ENCODE peak calls at places on chromosomes 4 and X, in eight cellular contexts. One of them, this sample, is unnamed.

GRCh38 chr4:63717384-63717783 is 691.9 kb downstream of the TECRL start:
- DNase-seq in Caco-2: no peak
- DNase-seq in A673: peak; percentile 0
- DNase-seq in left lung: no peak
- DNase-seq in cardiac fibroblast: peak; percentile 14
- DNase-seq in GM12865: peak; percentile 4
- DNase-seq in CD8-positive, alpha-beta T cell: no peak
- DNase-seq in endothelial cell: no peak
- DNase-seq in this sample: peak; percentile 5

GRCh38 chrX:1325515-1326116 is 11.0 kb upstream of the IL3RA start:
- DNase-seq in Caco-2: no peak
- DNase-seq in A673: no peak
- DNase-seq in left lung: no peak
- DNase-seq in cardiac fibroblast: no peak
- DNase-seq in GM12865: peak; percentile 65
- DNase-seq in CD8-positive, alpha-beta T cell: no peak
- DNase-seq in endothelial cell: no peak
- DNase-seq in this sample: no peak

GRCh38 chr4:123701046-123701445 is 304.5 kb downstream of the SPRY1 start:
- DNase-seq in Caco-2: no peak
- DNase-seq in A673: no peak
- DNase-seq in left lung: no peak
- DNase-seq in cardiac fibroblast: peak; percentile 71
- DNase-seq in GM12865: no peak
- DNase-seq in CD8-positive, alpha-beta T cell: no peak
- DNase-seq in endothelial cell: no peak
- DNase-seq in this sample: no peak

GRCh38 chr4:26020083-26020668 is 106.2 kb downstream of the SMIM20 start:
- DNase-seq in Caco-2: no peak
- DNase-seq in A673: no peak
- DNase-seq in left lung: peak; percentile 39
- DNase-seq in cardiac fibroblast: peak; percentile 73
- DNase-seq in GM12865: no peak
- DNase-seq in CD8-positive, alpha-beta T cell: no peak
- DNase-seq in endothelial cell: no peak
- DNase-seq in this sample: peak; percentile 39

GRCh38 chrX:132023117-132023895 is at the start of gene STK26:
- DNase-seq in Caco-2: peak; percentile 79
- DNase-seq in A673: peak; percentile 88
- DNase-seq in left lung: peak; percentile 77
- DNase-seq in cardiac fibroblast: peak; percentile 71
- DNase-seq in GM12865: peak; percentile 83
- DNase-seq in CD8-positive, alpha-beta T cell: peak; percentile 75
- DNase-seq in endothelial cell: peak; percentile 71
- DNase-seq in this sample: peak; percentile 61

GRCh38 chr4:98938386-98938785 is 9.5 kb upstream of the EIF4E start:
- DNase-seq in Caco-2: no peak
- DNase-seq in A673: no peak
- DNase-seq in left lung: no peak
- DNase-seq in cardiac fibroblast: peak; percentile 39
- DNase-seq in GM12865: no peak
- DNase-seq in CD8-positive, alpha-beta T cell: no peak
- DNase-seq in endothelial cell: no peak
- DNase-seq in this sample: peak; percentile 26

GRCh38 chr4:177105526-177105925 is 204.1 kb upstream of the NEIL3 start:
- DNase-seq in Caco-2: no peak
- DNase-seq in A673: no peak
- DNase-seq in left lung: no peak
- DNase-seq in cardiac fibroblast: no peak
- DNase-seq in GM12865: no peak
- DNase-seq in CD8-positive, alpha-beta T cell: no peak
- DNase-seq in endothelial cell: no peak
- DNase-seq in this sample: no peak

GRCh38 chrX:71154641-71155040 is 10.0 kb downstream of the NLGN3 start:
- DNase-seq in Caco-2: no peak
- DNase-seq in A673: no peak
- DNase-seq in left lung: no peak
- DNase-seq in cardiac fibroblast: no peak
- DNase-seq in GM12865: no peak
- DNase-seq in CD8-positive, alpha-beta T cell: no peak
- DNase-seq in endothelial cell: no peak
- DNase-seq in this sample: no peak

GRCh38 chr4:95249402-95250043 is 299.2 kb downstream of the UNC5C start:
- DNase-seq in Caco-2: no peak
- DNase-seq in A673: no peak
- DNase-seq in left lung: no peak
- DNase-seq in cardiac fibroblast: no peak
- DNase-seq in GM12865: no peak
- DNase-seq in CD8-positive, alpha-beta T cell: no peak
- DNase-seq in endothelial cell: no peak
- DNase-seq in this sample: no peak

GRCh38 chr4:147578057-147578476 is 39.1 kb upstream of the TMEM184C start:
- DNase-seq in Caco-2: no peak
- DNase-seq in A673: no peak
- DNase-seq in left lung: peak; percentile 34
- DNase-seq in cardiac fibroblast: peak; percentile 95
- DNase-seq in GM12865: peak; percentile 53
- DNase-seq in CD8-positive, alpha-beta T cell: no peak
- DNase-seq in endothelial cell: no peak
- DNase-seq in this sample: peak; percentile 98

GRCh38 chr4:94406668-94407437 is 44.9 kb upstream of the PDLIM5 start:
- DNase-seq in Caco-2: peak; percentile 65
- DNase-seq in A673: peak; percentile 81
- DNase-seq in left lung: peak; percentile 57
- DNase-seq in cardiac fibroblast: peak; percentile 94
- DNase-seq in GM12865: peak; percentile 87
- DNase-seq in CD8-positive, alpha-beta T cell: peak; percentile 63
- DNase-seq in endothelial cell: peak; percentile 60
- DNase-seq in this sample: peak; percentile 48

GRCh38 chrX:97845451-97845850 is 961.7 kb downstream of the RPA4 start:
- DNase-seq in Caco-2: no peak
- DNase-seq in A673: no peak
- DNase-seq in left lung: no peak
- DNase-seq in cardiac fibroblast: no peak
- DNase-seq in GM12865: no peak
- DNase-seq in CD8-positive, alpha-beta T cell: no peak
- DNase-seq in endothelial cell: no peak
- DNase-seq in this sample: no peak

GRCh38 chr4:3518941-3519340 is 13.3 kb downstream of the LRPAP1 start:
- DNase-seq in Caco-2: no peak
- DNase-seq in A673: no peak
- DNase-seq in left lung: no peak
- DNase-seq in cardiac fibroblast: no peak
- DNase-seq in GM12865: no peak
- DNase-seq in CD8-positive, alpha-beta T cell: no peak
- DNase-seq in endothelial cell: no peak
- DNase-seq in this sample: no peak

GRCh38 chr4:153643406-153644016 is 40.6 kb upstream of the TLR2 start:
- DNase-seq in Caco-2: no peak
- DNase-seq in A673: peak; percentile 80
- DNase-seq in left lung: no peak
- DNase-seq in cardiac fibroblast: peak; percentile 42
- DNase-seq in GM12865: peak; percentile 79
- DNase-seq in CD8-positive, alpha-beta T cell: no peak
- DNase-seq in endothelial cell: no peak
- DNase-seq in this sample: peak; percentile 61

GRCh38 chr4:52265781-52266525 is 214.8 kb downstream of the SPATA18 start:
- DNase-seq in Caco-2: no peak
- DNase-seq in A673: no peak
- DNase-seq in left lung: no peak
- DNase-seq in cardiac fibroblast: no peak
- DNase-seq in GM12865: no peak
- DNase-seq in CD8-positive, alpha-beta T cell: no peak
- DNase-seq in endothelial cell: no peak
- DNase-seq in this sample: no peak

GRCh38 chrX:152635941-152636340 is 1.8 kb upstream of the GABRQ start:
- DNase-seq in Caco-2: no peak
- DNase-seq in A673: peak; percentile 49
- DNase-seq in left lung: no peak
- DNase-seq in cardiac fibroblast: peak; percentile 74
- DNase-seq in GM12865: peak; percentile 17
- DNase-seq in CD8-positive, alpha-beta T cell: no peak
- DNase-seq in endothelial cell: peak; percentile 41
- DNase-seq in this sample: peak; percentile 20

GRCh38 chr4:3531306-3531886 is 826 bp downstream of the LRPAP1 start:
- DNase-seq in Caco-2: no peak
- DNase-seq in A673: no peak
- DNase-seq in left lung: no peak
- DNase-seq in cardiac fibroblast: peak; percentile 9
- DNase-seq in GM12865: no peak
- DNase-seq in CD8-positive, alpha-beta T cell: no peak
- DNase-seq in endothelial cell: no peak
- DNase-seq in this sample: peak; percentile 41

GRCh38 chr4:61505773-61506640 is 305.9 kb downstream of the ADGRL3 start:
- DNase-seq in Caco-2: no peak
- DNase-seq in A673: no peak
- DNase-seq in left lung: no peak
- DNase-seq in cardiac fibroblast: no peak
- DNase-seq in GM12865: no peak
- DNase-seq in CD8-positive, alpha-beta T cell: no peak
- DNase-seq in endothelial cell: no peak
- DNase-seq in this sample: no peak

GRCh38 chrX:2401590-2402360 is 99.0 kb downstream of the DHRSX start:
- DNase-seq in Caco-2: no peak
- DNase-seq in A673: no peak
- DNase-seq in left lung: no peak
- DNase-seq in cardiac fibroblast: no peak
- DNase-seq in GM12865: no peak
- DNase-seq in CD8-positive, alpha-beta T cell: no peak
- DNase-seq in endothelial cell: no peak
- DNase-seq in this sample: peak; percentile 61

GRCh38 chr4:65391814-65392213 is 278.5 kb downstream of the EPHA5 start:
- DNase-seq in Caco-2: no peak
- DNase-seq in A673: no peak
- DNase-seq in left lung: no peak
- DNase-seq in cardiac fibroblast: no peak
- DNase-seq in GM12865: no peak
- DNase-seq in CD8-positive, alpha-beta T cell: no peak
- DNase-seq in endothelial cell: no peak
- DNase-seq in this sample: no peak

GRCh38 chr4:181618896-181619295 is 624.3 kb upstream of the TENM3 start:
- DNase-seq in Caco-2: no peak
- DNase-seq in A673: no peak
- DNase-seq in left lung: no peak
- DNase-seq in cardiac fibroblast: no peak
- DNase-seq in GM12865: no peak
- DNase-seq in CD8-positive, alpha-beta T cell: no peak
- DNase-seq in endothelial cell: no peak
- DNase-seq in this sample: no peak

GRCh38 chr4:7171191-7171900 is 21.0 kb upstream of the SORCS2 start:
- DNase-seq in Caco-2: peak; percentile 10
- DNase-seq in A673: no peak
- DNase-seq in left lung: peak; percentile 9
- DNase-seq in cardiac fibroblast: no peak
- DNase-seq in GM12865: no peak
- DNase-seq in CD8-positive, alpha-beta T cell: no peak
- DNase-seq in endothelial cell: no peak
- DNase-seq in this sample: no peak

GRCh38 chr4:94352996-94353395 is 10.4 kb upstream of the HPGDS start:
- DNase-seq in Caco-2: no peak
- DNase-seq in A673: no peak
- DNase-seq in left lung: no peak
- DNase-seq in cardiac fibroblast: peak; percentile 20
- DNase-seq in GM12865: no peak
- DNase-seq in CD8-positive, alpha-beta T cell: no peak
- DNase-seq in endothelial cell: no peak
- DNase-seq in this sample: no peak

GRCh38 chr4:98448923-98449322 is 187.7 kb downstream of the RAP1GDS1 start:
- DNase-seq in Caco-2: no peak
- DNase-seq in A673: no peak
- DNase-seq in left lung: no peak
- DNase-seq in cardiac fibroblast: peak; percentile 42
- DNase-seq in GM12865: peak; percentile 63
- DNase-seq in CD8-positive, alpha-beta T cell: no peak
- DNase-seq in endothelial cell: peak; percentile 14
- DNase-seq in this sample: no peak

GRCh38 chr4:127560755-127561154 is 72.0 kb upstream of the INTU start:
- DNase-seq in Caco-2: no peak
- DNase-seq in A673: no peak
- DNase-seq in left lung: no peak
- DNase-seq in cardiac fibroblast: no peak
- DNase-seq in GM12865: no peak
- DNase-seq in CD8-positive, alpha-beta T cell: no peak
- DNase-seq in endothelial cell: no peak
- DNase-seq in this sample: no peak

GRCh38 chr4:166324321-166324720 is 451.3 kb downstream of the TLL1 start:
- DNase-seq in Caco-2: peak; percentile 62
- DNase-seq in A673: peak; percentile 51
- DNase-seq in left lung: no peak
- DNase-seq in cardiac fibroblast: peak; percentile 19
- DNase-seq in GM12865: peak; percentile 53
- DNase-seq in CD8-positive, alpha-beta T cell: no peak
- DNase-seq in endothelial cell: peak; percentile 44
- DNase-seq in this sample: no peak
- TF ChIP-seq CTCF in Caco-2: peak; percentile 77
- TF ChIP-seq CTCF in A673: peak; percentile 62
- TF ChIP-seq CTCF in left lung: no peak
- TF ChIP-seq CTCF in cardiac fibroblast: peak; percentile 60
- TF ChIP-seq CTCF in GM12865: peak; percentile 29
- TF ChIP-seq CTCF in CD8-positive, alpha-beta T cell: no peak
- TF ChIP-seq CTCF in endothelial cell: peak; percentile 50
- TF ChIP-seq CTCF in this sample: peak; percentile 38

GRCh38 chrX:143648705-143649104 is 12.8 kb upstream of the SLITRK4 start:
- DNase-seq in Caco-2: no peak
- DNase-seq in A673: peak; percentile 29
- DNase-seq in left lung: no peak
- DNase-seq in cardiac fibroblast: peak; percentile 26
- DNase-seq in GM12865: peak; percentile 15
- DNase-seq in CD8-positive, alpha-beta T cell: no peak
- DNase-seq in endothelial cell: peak; percentile 12
- DNase-seq in this sample: no peak
- TF ChIP-seq CTCF in Caco-2: no peak
- TF ChIP-seq CTCF in A673: peak; percentile 15
- TF ChIP-seq CTCF in left lung: no peak
- TF ChIP-seq CTCF in cardiac fibroblast: no peak
- TF ChIP-seq CTCF in GM12865: no peak
- TF ChIP-seq CTCF in CD8-positive, alpha-beta T cell: no peak
- TF ChIP-seq CTCF in endothelial cell: no peak
- TF ChIP-seq CTCF in this sample: no peak

DNA sequence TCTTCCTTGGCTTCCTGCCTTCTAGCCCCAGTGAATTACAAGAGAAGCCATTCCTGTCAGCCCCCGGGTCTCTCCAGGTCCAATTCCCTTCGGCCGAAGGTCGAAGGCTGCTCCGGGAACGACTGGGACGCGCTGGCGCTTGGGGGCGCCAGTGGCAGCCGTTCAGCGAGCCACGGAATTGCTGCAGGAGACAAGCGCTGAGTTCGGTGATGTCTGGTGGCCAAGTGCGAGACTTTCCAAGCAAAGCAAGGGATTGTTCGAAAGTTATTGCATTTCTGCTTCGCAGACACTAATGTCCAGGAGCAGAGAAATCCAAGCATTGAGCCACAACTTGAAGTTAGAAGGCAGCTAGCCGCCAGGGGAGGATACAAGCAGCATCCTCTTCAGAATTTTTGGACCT is 1.1 kb upstream of the DKK2 start:
- DNase-seq in Caco-2: no peak
- DNase-seq in A673: peak; percentile 87
- DNase-seq in left lung: no peak
- DNase-seq in cardiac fibroblast: peak; percentile 25
- DNase-seq in GM12865: no peak
- DNase-seq in CD8-positive, alpha-beta T cell: no peak
- DNase-seq in endothelial cell: peak; percentile 72
- DNase-seq in this sample: peak; percentile 2
- TF ChIP-seq CTCF in Caco-2: no peak
- TF ChIP-seq CTCF in A673: peak; percentile 95
- TF ChIP-seq CTCF in left lung: peak; percentile 10
- TF ChIP-seq CTCF in cardiac fibroblast: peak; percentile 58
- TF ChIP-seq CTCF in GM12865: peak; percentile 11
- TF ChIP-seq CTCF in CD8-positive, alpha-beta T cell: no peak
- TF ChIP-seq CTCF in endothelial cell: no peak
- TF ChIP-seq CTCF in this sample: no peak

GRCh38 chr4:186723207-186724047 is at the start of gene FAT1:
- DNase-seq in Caco-2: peak; percentile 62
- DNase-seq in A673: peak; percentile 90
- DNase-seq in left lung: peak; percentile 63
- DNase-seq in cardiac fibroblast: peak; percentile 91
- DNase-seq in GM12865: no peak
- DNase-seq in CD8-positive, alpha-beta T cell: no peak
- DNase-seq in endothelial cell: peak; percentile 78
- DNase-seq in this sample: peak; percentile 68
- TF ChIP-seq CTCF in Caco-2: no peak
- TF ChIP-seq CTCF in A673: no peak
- TF ChIP-seq CTCF in left lung: no peak
- TF ChIP-seq CTCF in cardiac fibroblast: no peak
- TF ChIP-seq CTCF in GM12865: no peak
- TF ChIP-seq CTCF in CD8-positive, alpha-beta T cell: no peak
- TF ChIP-seq CTCF in endothelial cell: no peak
- TF ChIP-seq CTCF in this sample: no peak